ENCODE peak calls at places on chromosomes 12 and 14, in ten cellular contexts. M, C, A, R, O, B, E, S, W and H are unnamed samples.

GRCh38 chr14:101077511-101078074 is 174.1 kb upstream of the RTL1 start:
- DNase-seq in W (peak; percentile 13), S (peak; percentile 66), R (no peak), C (no peak), E (no peak), A (no peak), B (peak; percentile 42), O (no peak), M (peak; percentile 68), H (no peak)

GRCh38 chr12:18422849-18423248 is 161.5 kb downstream of the PIK3C2G start:
- DNase-seq in S (no peak), E (no peak), R (no peak), W (no peak), C (no peak), A (no peak), O (no peak), M (no peak), B (no peak), H (no peak)

GRCh38 chr12:86429824-86430223 is 173.6 kb upstream of the MGAT4C start:
- DNase-seq in E (no peak), W (no peak), O (no peak), A (no peak), M (no peak), R (no peak), B (no peak), C (no peak), S (no peak), H (no peak)

GRCh38 chr14:101586531-101587402 is 25.5 kb downstream of the DIO3 start:
- DNase-seq in M (no peak), A (no peak), S (peak; percentile 68), E (no peak), W (no peak), R (no peak), O (no peak), C (no peak), B (no peak), H (no peak)

GRCh38 chr12:1603621-1604020 is 9.2 kb upstream of the FBXL14 start:
- DNase-seq in A (no peak), R (no peak), S (no peak), W (no peak), E (no peak), M (no peak), O (no peak), B (no peak), C (no peak), H (no peak)

GRCh38 chr14:55249423-55249822 is 21.8 kb upstream of the FBXO34 start:
- DNase-seq in S (no peak), O (no peak), W (no peak), C (no peak), M (no peak), B (no peak), R (no peak), E (no peak), A (no peak), H (no peak)

GRCh38 chr14:102277874-102278630 is 26.9 kb downstream of the MOK start:
- DNase-seq in A (no peak), C (no peak), S (no peak), M (no peak), R (no peak), W (no peak), B (no peak), O (no peak), E (no peak), H (no peak)

GRCh38 chr12:50088577-50089335 is 3.6 kb downstream of the SMARCD1 start:
- DNase-seq in E (peak; percentile 68), W (peak; percentile 68), S (peak; percentile 13), B (no peak), C (peak; percentile 37), O (no peak), R (peak; percentile 72), M (no peak), A (peak; percentile 70), H (peak; percentile 58)

GRCh38 chr12:95218164-95218851 is 701 bp downstream of the VEZT start:
- DNase-seq in R (no peak), B (no peak), C (peak; percentile 39), S (no peak), M (no peak), O (no peak), E (no peak), A (peak; percentile 82), W (no peak), H (peak; percentile 45)

GRCh38 chr14:63273091-63273490 is 45.6 kb downstream of the GPHB5 start:
- DNase-seq in A (no peak), S (no peak), M (no peak), W (no peak), O (no peak), R (no peak), E (no peak), B (no peak), C (no peak), H (no peak)

GRCh38 chr12:63826002-63826585 is 18.4 kb upstream of the SRGAP1 start:
- DNase-seq in W (no peak), S (no peak), E (peak; percentile 56), A (no peak), O (no peak), R (peak; percentile 66), B (no peak), C (no peak), M (no peak), H (peak; percentile 26)

GRCh38 chr12:27571463-27571862 is 47.5 kb downstream of the PPFIBP1 start:
- DNase-seq in S (no peak), C (no peak), A (no peak), O (no peak), B (no peak), R (no peak), E (no peak), M (no peak), W (no peak), H (no peak)
- TF ChIP-seq POLR2AphosphoS5 in S (no peak), C (no peak), A (no peak), O (no peak), B (no peak), R (no peak), E (no peak), M (no peak), W (no peak), H (no peak)

DNA sequence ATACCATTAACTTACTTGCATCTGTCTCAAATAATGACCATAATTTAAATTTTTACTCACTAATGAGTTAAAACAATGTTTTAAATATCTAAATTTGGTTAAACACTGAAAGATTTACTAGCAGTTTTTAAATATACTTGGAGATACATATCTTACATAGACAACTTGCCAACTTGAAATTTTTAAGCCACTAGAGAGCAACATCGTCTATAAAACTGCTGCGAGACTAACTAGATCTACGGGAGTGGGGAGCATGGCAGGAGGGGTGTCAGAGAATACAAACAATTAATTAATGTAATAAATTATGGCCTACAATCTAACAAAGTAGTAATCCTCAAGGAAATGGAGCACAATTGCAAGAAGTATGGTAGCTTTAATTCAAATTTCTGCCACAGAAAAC is 120.4 kb downstream of the LRRIQ1 start:
- DNase-seq in B (no peak), A (no peak), O (no peak), R (no peak), W (no peak), S (no peak), E (no peak), M (no peak), C (no peak), H (no peak)
- TF ChIP-seq CTCF in B (no peak), A (no peak), O (no peak), R (no peak), W (no peak), S (no peak), E (no peak), M (no peak), C (no peak), H (no peak)

GRCh38 chr12:108856170-108856427 is 1.3 kb downstream of the SSH1 start:
- DNase-seq in W (no peak), C (no peak), R (no peak), O (no peak), M (no peak), E (no peak), B (no peak), S (peak; percentile 76), A (no peak), H (no peak)
- H3K27ac ChIP-seq in W (peak overlapping the region; percentile 87), C (peak overlapping the region; percentile 79), R (peak overlapping the region; percentile 92), O (peak overlapping the region; percentile 89), M (peak overlapping the region; percentile 96), E (peak overlapping the region; percentile 52), B (peak overlapping the region; percentile 96), S (peak overlapping the region; percentile 93), A (peak overlapping the region; percentile 94), H (peak overlapping the region; percentile 49)

GRCh38 chr12:89862511-89863331 is 154.1 kb upstream of the ATP2B1 start:
- DNase-seq in C (peak; percentile 79), B (no peak), M (no peak), E (no peak), S (peak; percentile 72), O (no peak), R (no peak), W (no peak), A (peak; percentile 42), H (peak; percentile 89)
- TF ChIP-seq POLR2AphosphoS5 in C (peak; percentile 61), B (peak; percentile 44), M (peak; percentile 48), E (no peak), S (peak; percentile 87), O (no peak), R (no peak), W (peak; percentile 52), A (no peak), H (peak; percentile 70)